ENCODE peak calls at places on chromosomes 4 and X, in six cellular contexts. J, N, D, G, B and C are unnamed samples.

GRCh38 chr4:2335729-2336101 is 73.8 kb upstream of the MXD4 start:
- DNase-seq in J (no peak), G (no peak), N (peak; percentile 62), B (no peak), D (peak; percentile 35), C (no peak)

GRCh38 chrX:78168065-78168464 is 28.6 kb upstream of the TAF9B start:
- DNase-seq in B (peak; percentile 0), D (no peak), N (no peak), G (no peak), J (no peak), C (no peak)

GRCh38 chr4:108498925-108499324 is 121.5 kb upstream of the RPL34 start:
- DNase-seq in N (no peak), G (no peak), D (no peak), J (no peak), B (no peak), C (no peak)

GRCh38 chrX:7586126-7586525 is 256.8 kb upstream of the VCX start:
- DNase-seq in J (no peak), G (peak; percentile 35), N (no peak), D (no peak), B (peak; percentile 47), C (peak; percentile 0)

GRCh38 chr4:184506527-184507121 is 32.3 kb upstream of the IRF2 start:
- DNase-seq in J (no peak), G (no peak), D (no peak), B (no peak), N (no peak), C (no peak)

GRCh38 chr4:130044788-130045531 is 949.0 kb downstream of the C4orf33 start:
- DNase-seq in N (no peak), G (no peak), D (no peak), J (no peak), B (no peak), C (no peak)

GRCh38 chr4:155999743-156000142 is 46.1 kb upstream of the CTSO start:
- DNase-seq in B (peak; percentile 29), N (no peak), D (no peak), G (no peak), J (peak; percentile 0), C (no peak)

GRCh38 chr4:145154573-145154972 is 25.8 kb downstream of the OTUD4 start:
- DNase-seq in N (no peak), J (no peak), B (peak; percentile 37), D (no peak), G (peak; percentile 35), C (peak; percentile 11)

GRCh38 chr4:169256101-169256612 is 14.6 kb downstream of the SH3RF1 start:
- DNase-seq in D (no peak), G (peak; percentile 51), N (no peak), J (no peak), B (peak; percentile 70), C (no peak)

GRCh38 chrX:139738581-139738980 is 30.6 kb upstream of the MCF2 start:
- DNase-seq in J (no peak), B (peak; percentile 29), D (no peak), N (no peak), G (peak; percentile 26), C (no peak)

GRCh38 chrX:18887177-18887820 is 96.6 kb downstream of the PHKA2 start:
- DNase-seq in G (no peak), N (no peak), J (no peak), D (no peak), B (no peak), C (no peak)

GRCh38 chr4:151745727-151746231 is 15.0 kb downstream of the GATB start:
- DNase-seq in G (peak; percentile 45), J (no peak), B (peak; percentile 19), D (no peak), N (no peak), C (no peak)

GRCh38 chrX:100872161-100872560 is 2.0 kb downstream of the NOX1 start:
- DNase-seq in B (no peak), J (no peak), D (no peak), N (no peak), G (peak; percentile 66), C (no peak)

GRCh38 chr4:74152841-74153240 is 5.1 kb upstream of the MTHFD2L start:
- DNase-seq in D (no peak), N (no peak), J (no peak), G (peak; percentile 40), B (no peak), C (no peak)

GRCh38 chr4:72302981-72303704 is 265.9 kb downstream of the ADAMTS3 start:
- DNase-seq in N (no peak), D (no peak), B (peak; percentile 47), G (peak; percentile 35), J (peak; percentile 6), C (peak; percentile 48)

GRCh38 chr4:120636120-120636630 is 286.4 kb downstream of the PRDM5 start:
- DNase-seq in G (no peak), N (no peak), B (peak; percentile 11), D (no peak), J (no peak), C (no peak)

GRCh38 chr4:7156273-7157139 is 35.8 kb upstream of the SORCS2 start:
- DNase-seq in B (peak; percentile 27), G (peak; percentile 25), N (peak; percentile 79), D (peak; percentile 59), J (no peak), C (no peak)

GRCh38 chr4:122480023-122480422 is 23.5 kb upstream of the IL2 start:
- DNase-seq in J (no peak), D (no peak), B (peak; percentile 21), N (no peak), G (peak; percentile 44), C (no peak)

GRCh38 chrX:151153086-151153485 is 23.3 kb upstream of the GPR50 start:
- DNase-seq in G (peak; percentile 28), B (peak; percentile 42), J (no peak), N (no peak), D (peak; percentile 60), C (peak; percentile 13)

GRCh38 chr4:117777721-117778120 is 256.6 kb upstream of the NDST3 start:
- DNase-seq in N (no peak), J (no peak), B (no peak), G (no peak), D (no peak), C (no peak)

GRCh38 chrX:15056044-15056443 is 182.8 kb downstream of the MOSPD2 start:
- DNase-seq in B (no peak), J (no peak), D (no peak), G (peak; percentile 10), N (no peak), C (no peak)

GRCh38 chrX:15055146-15055930 is 182.1 kb downstream of the MOSPD2 start:
- DNase-seq in B (no peak), D (no peak), G (peak; percentile 51), J (no peak), N (no peak), C (no peak)

DNA sequence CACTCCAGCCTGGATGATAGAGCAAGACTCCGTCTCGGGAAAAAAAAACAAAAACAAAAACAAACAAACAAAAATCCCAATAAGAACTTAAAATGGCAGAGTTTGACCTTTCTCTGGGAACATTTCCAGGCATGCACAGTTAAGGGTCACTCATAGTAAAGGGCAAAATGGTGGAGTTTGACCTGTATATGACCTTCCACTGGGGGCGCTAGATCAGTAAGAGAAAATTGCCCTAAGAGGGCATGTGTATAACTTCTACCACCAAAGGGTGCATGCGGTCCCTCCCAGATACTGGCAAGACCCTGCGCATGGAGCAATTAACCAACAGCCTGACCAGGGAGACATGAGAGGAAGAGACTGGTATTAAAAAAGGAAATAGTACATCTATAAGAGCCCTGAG is 177.2 kb downstream of the MOSPD2 start:
- DNase-seq in G (no peak), N (no peak), J (no peak), B (no peak), D (no peak), C (no peak)
- TF ChIP-seq CTCF in G (no peak), N (no peak), J (peak; percentile 44), B (no peak), D (no peak), C (no peak)

DNA sequence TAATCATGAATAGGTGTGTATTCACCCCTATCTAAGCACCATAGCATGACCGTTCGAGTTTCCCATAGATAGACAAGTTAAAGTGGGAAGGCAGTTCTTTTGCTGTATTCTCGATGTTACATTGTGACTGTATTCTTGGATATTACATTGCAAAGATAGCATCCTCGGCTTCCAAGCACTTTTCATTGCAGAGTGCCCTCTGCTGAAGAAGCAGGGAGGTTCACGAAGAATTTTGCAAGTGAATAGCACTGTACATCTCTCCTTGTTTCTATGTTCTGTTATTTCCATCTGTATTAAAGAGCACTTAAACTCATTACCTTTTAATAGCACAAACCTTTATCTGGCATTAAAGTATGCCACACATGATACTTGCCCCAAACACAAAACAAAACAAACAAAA is 426.7 kb upstream of the ARX start:
- DNase-seq in G (no peak), B (no peak), D (no peak), N (no peak), J (no peak), C (no peak)
- TF ChIP-seq CTCF in G (no peak), B (no peak), D (peak; percentile 9), N (no peak), J (peak; percentile 15), C (no peak)

GRCh38 chr4:8168832-8169598 is 10.4 kb upstream of the ABLIM2 start:
- DNase-seq in J (no peak), D (no peak), N (no peak), G (no peak), B (no peak), C (no peak)

GRCh38 chr4:8167291-8167690 is 8.7 kb upstream of the ABLIM2 start:
- DNase-seq in B (no peak), G (no peak), J (no peak), D (no peak), N (no peak), C (no peak)

GRCh38 chr4:8169763-8170162 is 11.2 kb upstream of the ABLIM2 start:
- DNase-seq in G (no peak), N (no peak), J (no peak), D (no peak), B (no peak), C (no peak)

GRCh38 chr4:8167815-8168214 is 9.2 kb upstream of the ABLIM2 start:
- DNase-seq in D (no peak), N (no peak), J (no peak), B (no peak), G (no peak), C (no peak)

DNA sequence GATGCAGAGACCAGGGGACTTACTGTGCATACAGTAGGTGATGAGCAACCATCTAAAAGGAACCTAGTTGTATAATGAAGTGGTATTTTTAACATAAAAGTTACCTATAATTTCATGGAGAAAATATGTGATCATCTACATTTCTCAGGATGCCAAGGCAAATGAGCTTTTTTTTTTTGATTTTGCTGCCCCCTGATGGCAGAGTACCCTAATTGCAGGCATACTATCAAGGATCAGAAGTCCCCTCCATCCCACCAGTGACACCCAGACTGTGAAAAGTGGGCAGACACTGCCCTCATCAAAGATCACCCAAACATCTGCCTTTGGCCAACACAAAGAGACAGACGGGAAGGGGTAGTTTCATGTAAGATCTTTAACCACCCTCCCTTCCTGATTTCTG is 9.6 kb upstream of the ABLIM2 start:
- DNase-seq in N (no peak), G (no peak), J (no peak), D (no peak), B (no peak), C (no peak)
- TF ChIP-seq CTCF in N (no peak), G (peak; percentile 17), J (peak; percentile 85), D (no peak), B (peak; percentile 41), C (peak; percentile 23)

GRCh38 chr4:126799471-126799870 is 833.3 kb upstream of the INTU start:
- DNase-seq in B (peak; percentile 10), D (no peak), J (no peak), G (peak; percentile 13), N (no peak), C (no peak)

GRCh38 chr4:126799971-126800722 is 832.6 kb upstream of the INTU start:
- DNase-seq in D (no peak), B (peak; percentile 48), J (no peak), N (no peak), G (peak; percentile 70), C (no peak)

GRCh38 chr4:126798214-126798613 is 834.5 kb upstream of the INTU start:
- DNase-seq in B (no peak), G (no peak), D (no peak), N (no peak), J (no peak), C (no peak)

GRCh38 chr4:126800723-126801191 is 832.0 kb upstream of the INTU start:
- DNase-seq in D (no peak), G (no peak), J (no peak), N (no peak), B (no peak), C (no peak)
- TF ChIP-seq CTCF in D (no peak), G (no peak), J (no peak), N (no peak), B (no peak), C (no peak)